ENCODE peak calls at places on chromosomes 2 and 18, in nine cellular contexts. B is heart left ventricle; V is CD4-positive, alpha-beta memory T cell; O is sigmoid colon; T is H1; Z is CD8-positive, alpha-beta memory T cell; G is left lung; J is heart right ventricle; Q is OCI-LY7. F is an unnamed sample. For H3K9me3, the result is how much of the 10 kb centered on the place peaks cover.

GRCh38 chr2:221676566-221677172 is 104.6 kb upstream of the EPHA4 start:
- DNase-seq in O (no peak), J (no peak), G (no peak), Q (no peak), V (no peak), T (no peak), Z (no peak), B (no peak), F (no peak)

GRCh38 chr2:191797937-191798873 is 48.7 kb downstream of the CAVIN2 start:
- DNase-seq in B (no peak), O (no peak), V (no peak), Q (no peak), G (no peak), Z (no peak), T (no peak), J (no peak), F (no peak)

GRCh38 chr2:23705771-23706612 is 220.9 kb downstream of the ATAD2B start:
- DNase-seq in T (no peak), B (no peak), J (no peak), Z (no peak), V (no peak), O (no peak), Q (no peak), G (no peak), F (no peak)

GRCh38 chr2:112493858-112494648 is 12.1 kb downstream of the TTL start:
- DNase-seq in Z (no peak), O (no peak), T (no peak), V (no peak), G (no peak), B (peak), J (no peak), Q (no peak), F (no peak)

GRCh38 chr2:191155608-191156071 is 4.8 kb upstream of the STAT4 start:
- DNase-seq in B (no peak), G (no peak), O (no peak), Z (peak), T (no peak), V (peak), J (no peak), Q (peak), F (no peak)

GRCh38 chr2:86176583-86176982 is 18.7 kb downstream of the IMMT start:
- DNase-seq in Z (no peak), V (no peak), J (no peak), B (no peak), O (no peak), T (no peak), Q (no peak), G (no peak), F (no peak)

GRCh38 chr18:13447621-13448020 is 229.1 kb downstream of the LDLRAD4 start:
- DNase-seq in V (no peak), B (peak), J (no peak), O (no peak), Q (no peak), G (no peak), Z (no peak), T (no peak), F (no peak)

GRCh38 chr2:163734911-163735691 is 707 bp downstream of the FIGN start:
- DNase-seq in G (no peak), B (no peak), T (no peak), V (no peak), O (no peak), Z (no peak), Q (no peak), J (no peak), F (no peak)

GRCh38 chr2:156340818-156341481 is 8.4 kb upstream of the NR4A2 start:
- DNase-seq in Z (peak), O (no peak), T (no peak), Q (no peak), G (no peak), B (no peak), J (no peak), V (no peak), F (no peak)

GRCh38 chr18:45336431-45336830 is 278.8 kb upstream of the SLC14A2 start:
- DNase-seq in B (no peak), O (no peak), T (no peak), Z (no peak), V (no peak), Q (no peak), J (no peak), G (no peak), F (no peak)

GRCh38 chr2:98583516-98583865 is 24.8 kb downstream of the COA5 start:
- DNase-seq in O (no peak), B (no peak), Z (no peak), T (no peak), J (no peak), G (no peak), V (no peak), Q (no peak), F (no peak)

GRCh38 chr2:221397179-221397578 is 174.9 kb downstream of the EPHA4 start:
- DNase-seq in B (no peak), G (no peak), O (no peak), T (no peak), Q (no peak), V (no peak), Z (no peak), J (no peak), F (no peak)

GRCh38 chr2:27622921-27623384 is 5.9 kb downstream of the CCDC121 start:
- DNase-seq in T (no peak), Q (no peak), O (no peak), B (no peak), Z (no peak), J (no peak), V (no peak), G (no peak), F (no peak)

GRCh38 chr2:119747311-119747710 is 12.4 kb upstream of the PTPN4 start:
- DNase-seq in B (no peak), O (no peak), V (no peak), T (no peak), Q (no peak), J (no peak), G (no peak), Z (no peak), F (no peak)

GRCh38 chr18:43181711-43182110 is 66.2 kb upstream of the RIT2 start:
- DNase-seq in J (no peak), O (no peak), Z (no peak), T (no peak), B (no peak), G (no peak), V (no peak), Q (no peak), F (no peak)

GRCh38 chr18:55934801-55935200 is 346.8 kb upstream of the TCF4 start:
- DNase-seq in Z (no peak), J (no peak), V (no peak), B (no peak), O (no peak), G (no peak), T (no peak), Q (no peak), F (no peak)
- H3K9me3 ChIP-seq in Z (under half), J (under half), V (under half), B (under half), O (under half), G (under half), T (under half), Q (under half), F (under half)

GRCh38 chr2:111209045-111209514 is 88.4 kb downstream of the BCL2L11 start:
- DNase-seq in B (no peak), J (no peak), O (no peak), T (no peak), V (no peak), Z (no peak), Q (no peak), G (no peak), F (no peak)

GRCh38 chr2:111208639-111209038 is 87.9 kb downstream of the BCL2L11 start:
- DNase-seq in Q (no peak), O (no peak), T (no peak), G (no peak), B (no peak), Z (no peak), V (no peak), J (no peak), F (no peak)

GRCh38 chr2:111219285-111219684 is 98.6 kb downstream of the BCL2L11 start:
- DNase-seq in Q (peak), T (no peak), B (no peak), Z (no peak), O (no peak), G (no peak), J (no peak), V (no peak), F (no peak)

GRCh38 chr2:111216811-111217652 is 96.3 kb downstream of the BCL2L11 start:
- DNase-seq in B (no peak), V (no peak), Z (no peak), O (no peak), T (no peak), Q (no peak), J (peak), G (no peak), F (no peak)

GRCh38 chr2:111213877-111214276 is 93.2 kb downstream of the BCL2L11 start:
- DNase-seq in V (no peak), O (no peak), Z (no peak), T (no peak), G (no peak), J (no peak), B (no peak), Q (no peak), F (no peak)
- H3K9me3 ChIP-seq in V (under half), O (under half), Z (under half), T (under half), G (under half), J (under half), B (under half), Q (under half), F (under half)

GRCh38 chr2:146697307-146697706 is 1147.5 kb upstream of the ACVR2A start:
- DNase-seq in B (no peak), G (no peak), O (no peak), Z (no peak), V (no peak), J (no peak), Q (no peak), T (no peak), F (no peak)

GRCh38 chr2:146701183-146701582 is 1143.6 kb upstream of the ACVR2A start:
- DNase-seq in G (no peak), Z (no peak), B (no peak), V (no peak), J (no peak), T (peak), O (no peak), Q (peak), F (no peak)
- H3K9me3 ChIP-seq in G (under half), Z (under half), B (under half), V (under half), J (under half), T (under half), O (under half), Q (under half), F (under half)

GRCh38 chr2:189624648-189625355 is 36.5 kb upstream of the ASNSD1 start:
- DNase-seq in O (no peak), B (no peak), Z (no peak), Q (no peak), G (no peak), J (no peak), V (no peak), T (no peak), F (no peak)
- H3K9me3 ChIP-seq in O (under half), B (under half), Z (under half), Q (under half), G (under half), J (under half), V (under half), T (under half), F (under half)

GRCh38 chr2:239917957-239918481 is 107.1 kb downstream of the NDUFA10 start:
- DNase-seq in Z (no peak), J (no peak), O (no peak), B (no peak), Q (no peak), G (no peak), T (no peak), V (no peak), F (no peak)
- H3K9me3 ChIP-seq in Z (under half), J (under half), O (under half), B (under half), Q (under half), G (under half), T (under half), V (under half), F (under half)

GRCh38 chr2:189982087-189982486 is 80.4 kb downstream of the MSTN start:
- DNase-seq in B (no peak), V (no peak), T (no peak), J (no peak), O (no peak), Z (no peak), Q (no peak), G (no peak), F (no peak)

DNA sequence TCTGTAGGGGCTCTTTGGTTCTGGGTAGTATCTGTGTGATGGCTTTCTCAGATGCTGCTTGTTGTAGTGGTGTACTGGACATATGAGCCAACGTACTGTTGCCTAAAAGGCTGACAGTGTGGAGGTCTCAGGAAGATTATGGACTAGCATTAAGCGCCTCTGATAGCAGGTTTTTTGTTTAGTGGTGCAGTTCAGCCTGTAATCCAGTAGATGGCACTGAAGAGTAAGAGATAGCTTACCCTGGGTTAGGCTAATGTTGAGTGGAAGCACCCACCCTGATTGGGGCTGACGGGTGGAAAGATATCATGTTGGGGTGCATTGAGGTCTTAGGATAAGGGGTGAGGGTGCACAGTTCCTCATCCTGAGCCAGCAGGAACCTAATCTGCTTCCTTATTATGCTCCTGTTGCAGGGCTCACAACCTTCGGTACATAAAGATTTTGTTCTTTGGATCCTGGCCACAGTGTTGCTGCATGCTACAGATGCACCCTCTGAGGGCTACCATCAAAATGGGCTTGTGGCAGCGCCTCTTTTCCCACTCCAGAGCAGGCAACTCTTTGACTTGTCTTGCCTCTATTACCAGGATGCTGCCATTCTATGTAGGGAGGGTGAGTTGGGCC is 79.6 kb downstream of the MSTN start:
- DNase-seq in V (no peak), G (no peak), B (no peak), J (no peak), O (no peak), Q (peak), T (no peak), Z (no peak), F (no peak)
- H3K9me3 ChIP-seq in V (under half), G (half or more), B (under half), J (under half), O (under half), Q (under half), T (under half), Z (under half), F (under half)

F was measured in thyroid gland.